ENCODE peak calls at places on chromosome 4, in four cellular contexts. L is H54, S is GM06990, Y is GM23338. F is an unnamed sample.

GRCh38 chr4:55733874-55734437 is 85.6 kb upstream of the EXOC1L start:
- DNase-seq in L (no peak), S (no peak), Y (no peak), F (no peak)

GRCh38 chr4:64940698-64941097 is 531.4 kb upstream of the TECRL start:
- DNase-seq in L (no peak), S (no peak), Y (no peak), F (no peak)

GRCh38 chr4:159197260-159197884 is 94.5 kb downstream of the RAPGEF2 start:
- DNase-seq in L (no peak), S (no peak), Y (no peak), F (no peak)

GRCh38 chr4:4182835-4183568 is 43.7 kb downstream of the OTOP1 start:
- DNase-seq in L (peak), S (peak), Y (peak), F (no peak)

GRCh38 chr4:39032218-39033085 is at the start of gene TMEM156:
- DNase-seq in L (no peak), S (peak), Y (no peak), F (no peak)

GRCh38 chr4:150082241-150082640 is 4.0 kb downstream of the DCLK2 start:
- DNase-seq in L (no peak), S (peak), Y (no peak), F (no peak)

GRCh38 chr4:98006814-98007412 is 136.4 kb downstream of the STPG2 start:
- DNase-seq in L (no peak), S (no peak), Y (peak), F (no peak)

GRCh38 chr4:39613093-39613656 is 25.5 kb downstream of the SMIM14 start:
- DNase-seq in L (no peak), S (peak), Y (no peak), F (no peak)

GRCh38 chr4:161356351-161356750 is 807.4 kb downstream of the FSTL5 start:
- DNase-seq in L (no peak), S (no peak), Y (no peak), F (no peak)

GRCh38 chr4:124306352-124306751 is 406.2 kb downstream of the ANKRD50 start:
- DNase-seq in L (no peak), S (no peak), Y (no peak), F (no peak)

GRCh38 chr4:99437686-99438577 is 2.8 kb upstream of the ADH7 start:
- DNase-seq in L (no peak), S (no peak), Y (no peak), F (no peak)

GRCh38 chr4:56215901-56216300 is 171.4 kb downstream of the AASDH start:
- DNase-seq in L (peak), S (no peak), Y (peak), F (peak)

GRCh38 chr4:182862166-182862875 is 54.9 kb downstream of the DCTD start:
- DNase-seq in L (no peak), S (no peak), Y (peak), F (no peak)

GRCh38 chr4:24598025-24598424 is 13.7 kb upstream of the DHX15 start:
- DNase-seq in L (no peak), S (no peak), Y (no peak), F (no peak)

GRCh38 chr4:6769138-6769983 is 13.2 kb upstream of the KIAA0232 start:
- DNase-seq in L (no peak), S (peak), Y (no peak), F (no peak)